ENCODE peak calls at places on chromosome 20, in four cellular contexts. Q, M, T and G are unnamed samples.

GRCh38 chr20:22791877-22792525 is 207.6 kb upstream of the FOXA2 start:
- DNase-seq in T (no peak), Q (no peak), M (no peak), G (no peak)

GRCh38 chr20:11329271-11329670 is 588.4 kb upstream of the BTBD3 start:
- DNase-seq in M (no peak), Q (no peak), T (no peak), G (no peak)

GRCh38 chr20:1561350-1561749 is 3.8 kb upstream of the SIRPD start:
- DNase-seq in M (no peak), T (no peak), Q (no peak), G (no peak)

GRCh38 chr20:59078231-59078630 is 35.6 kb upstream of the PRELID3B start:
- DNase-seq in T (no peak), Q (no peak), M (no peak), G (peak)

GRCh38 chr20:38514947-38515346 is 42.3 kb downstream of the RALGAPB start:
- DNase-seq in Q (no peak), M (no peak), T (no peak), G (no peak)

GRCh38 chr20:10047427-10047826 is 12.6 kb downstream of the ANKEF1 start:
- DNase-seq in M (no peak), Q (no peak), T (no peak), G (peak)

GRCh38 chr20:31695849-31696804 is 26.5 kb downstream of the BCL2L1 start:
- DNase-seq in M (no peak), T (no peak), Q (no peak), G (no peak)

GRCh38 chr20:36532388-36532787 is 8.9 kb upstream of the MYL9 start:
- DNase-seq in M (no peak), Q (no peak), T (no peak), G (no peak)

DNA sequence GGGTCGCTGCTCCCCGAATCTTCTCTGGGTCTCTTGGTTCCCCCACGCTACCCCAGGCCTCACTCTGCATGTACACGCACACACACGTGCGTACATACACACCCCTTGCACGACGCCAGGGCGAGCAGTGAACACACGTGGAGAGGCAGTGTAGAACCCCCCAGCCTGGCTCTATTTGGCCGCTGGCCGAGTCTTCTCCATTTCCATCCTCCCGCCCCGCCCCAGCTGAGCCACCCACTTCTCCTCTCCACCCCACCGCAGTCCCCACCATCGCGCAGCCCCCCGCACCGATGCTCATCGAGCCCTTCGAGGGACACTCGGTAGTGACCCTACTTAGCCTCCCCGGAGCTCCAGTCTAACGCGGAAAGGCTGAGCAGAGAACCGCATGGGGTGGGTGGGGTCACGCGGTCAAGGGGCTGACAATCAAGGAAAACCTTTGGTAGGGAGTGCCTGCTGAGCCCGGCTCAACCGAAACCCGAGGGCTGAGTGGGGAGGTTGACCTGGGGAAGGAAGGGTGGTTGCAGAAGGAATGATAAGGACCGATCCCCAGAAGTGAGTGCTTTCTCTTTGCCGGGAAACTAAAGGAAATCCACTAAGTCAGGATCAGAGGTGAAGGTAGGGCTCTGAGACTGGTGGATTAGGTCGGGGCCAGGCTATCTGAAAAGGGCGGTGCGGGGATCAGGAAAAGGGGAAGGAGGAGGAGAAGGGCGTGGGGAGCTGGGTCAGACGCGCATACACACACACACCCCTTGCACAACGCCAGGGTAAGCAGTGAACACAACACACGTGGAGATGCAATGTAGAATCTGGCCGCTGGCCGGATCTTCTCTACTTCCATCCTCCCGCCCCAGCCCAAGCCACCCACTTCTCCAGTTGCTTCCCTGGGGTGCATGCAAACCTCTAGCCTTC is 49.8 kb downstream of the CPXM1 start:
- DNase-seq in T (peak), M (no peak), Q (no peak), G (peak)
- TF ChIP-seq CTCF in T (no peak), M (no peak), Q (no peak), G (no peak)

GRCh38 chr20:3250091-3250504 is 11.1 kb upstream of the SLC4A11 start:
- DNase-seq in M (no peak), Q (no peak), T (no peak), G (no peak)
- TF ChIP-seq CTCF in M (peak), Q (no peak), T (no peak), G (no peak)

GRCh38 chr20:50213531-50214106 is 23.0 kb downstream of the CEBPB start:
- DNase-seq in T (no peak), Q (no peak), M (no peak), G (no peak)
- TF ChIP-seq CTCF in T (no peak), Q (no peak), M (no peak), G (no peak)

DNA sequence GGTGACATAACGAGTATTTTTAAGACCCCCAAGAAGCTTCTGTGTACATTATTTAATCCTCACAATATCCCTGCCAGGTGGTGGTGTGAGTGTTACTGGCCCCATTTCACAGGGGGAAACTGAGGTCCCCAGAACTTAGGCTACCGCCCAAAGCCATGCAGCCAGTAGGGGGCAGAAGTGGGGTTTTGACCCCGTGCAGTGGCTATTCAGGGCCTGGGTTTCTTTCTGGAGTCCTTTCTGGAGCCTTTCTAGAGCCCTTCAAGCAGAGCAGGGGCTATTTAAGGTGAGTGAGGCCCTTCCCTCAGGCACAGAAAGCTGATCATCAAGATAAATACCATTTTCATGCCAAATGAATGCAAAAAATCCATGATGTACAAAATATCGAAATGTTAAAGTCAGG is 59.0 kb downstream of the CTCFL start:
- DNase-seq in T (no peak), Q (no peak), M (no peak), G (no peak)
- TF ChIP-seq CTCF in T (no peak), Q (peak), M (peak), G (peak)

DNA sequence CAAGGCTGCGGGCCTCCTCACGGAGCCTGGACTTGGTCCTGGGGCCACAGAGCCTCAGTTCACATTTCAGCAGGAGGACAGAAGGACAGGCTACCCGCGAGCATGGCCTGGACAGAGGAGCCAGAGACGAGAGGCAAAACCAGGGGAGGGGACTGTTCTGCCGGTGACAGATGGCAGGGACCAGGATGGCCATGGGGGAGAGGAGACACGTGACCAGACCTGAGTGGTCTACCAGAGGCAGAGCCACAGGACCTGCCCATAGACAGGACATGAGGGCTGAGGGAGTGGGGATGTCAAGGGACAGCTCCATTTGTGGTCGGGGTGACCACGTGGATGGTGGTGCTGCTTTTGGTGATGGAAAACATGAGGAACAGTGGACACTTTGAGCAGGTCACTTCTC is 207.9 kb downstream of the NFATC2 start:
- DNase-seq in T (no peak), M (no peak), Q (no peak), G (no peak)
- TF ChIP-seq CTCF in T (no peak), M (no peak), Q (no peak), G (no peak)

GRCh38 chr20:51363813-51364212 is 178.7 kb downstream of the NFATC2 start:
- DNase-seq in M (no peak), T (no peak), Q (no peak), G (no peak)

GRCh38 chr20:51366155-51366886 is 176.2 kb downstream of the NFATC2 start:
- DNase-seq in Q (no peak), T (no peak), M (no peak), G (no peak)

GRCh38 chr20:51368461-51369211 is 173.9 kb downstream of the NFATC2 start:
- DNase-seq in M (no peak), T (no peak), Q (no peak), G (no peak)

GRCh38 chr20:51363378-51363777 is 179.1 kb downstream of the NFATC2 start:
- DNase-seq in Q (no peak), T (no peak), M (peak), G (no peak)

DNA sequence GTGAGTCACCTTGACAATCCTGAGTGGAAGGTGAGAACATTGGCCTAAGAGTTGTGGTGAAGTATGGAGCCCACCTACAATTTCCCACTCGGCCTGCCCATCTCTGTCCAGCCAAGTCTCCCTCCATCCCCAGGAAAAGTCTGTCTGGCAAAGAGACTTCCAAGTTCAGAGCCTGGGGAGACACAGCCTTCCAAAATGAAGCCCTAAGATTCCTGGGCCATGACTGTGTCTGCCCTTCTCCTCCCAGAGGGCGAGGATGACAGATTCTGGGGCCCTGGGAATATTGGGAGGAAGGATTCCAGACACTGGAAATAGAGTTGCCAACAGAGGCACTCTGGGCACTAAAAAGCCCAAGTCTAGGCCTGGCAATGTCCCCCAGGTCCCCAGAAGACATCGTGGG is 176.8 kb downstream of the NFATC2 start:
- DNase-seq in M (no peak), Q (no peak), T (no peak), G (no peak)
- TF ChIP-seq CTCF in M (no peak), Q (no peak), T (no peak), G (no peak)